ENCODE peak calls at places on chromosomes 11 and 22, in eight cellular contexts. V is astrocyte of the spinal cord; P is AG10803; W is PC-9; N is CD4-positive, CD25-positive, alpha-beta regulatory T cell; K is colonic mucosa; U is heart left ventricle; C is IMR-90. I is an unnamed sample.

GRCh38 chr22:30538280-30538679 is 8.3 kb downstream of the SEC14L6 start:
- DNase-seq in U (no peak), W (no peak), N (no peak), P (peak; percentile 9), V (peak; percentile 23), K (no peak), C (peak; percentile 19), I (peak; percentile 27)

GRCh38 chr11:14500181-14500651 is 605 bp upstream of the COPB1 start:
- DNase-seq in W (peak; percentile 18), N (peak; percentile 51), P (peak; percentile 46), U (no peak), K (peak; percentile 74), C (peak; percentile 68), V (peak; percentile 74), I (peak; percentile 59)

GRCh38 chr11:57496109-57496820 is 19.2 kb downstream of the SLC43A1 start:
- DNase-seq in U (no peak), P (no peak), C (no peak), W (no peak), K (no peak), N (no peak), V (no peak), I (no peak)

GRCh38 chr11:8773125-8773524 is 90.5 kb downstream of the RPL27A start:
- DNase-seq in U (no peak), N (no peak), W (no peak), K (no peak), P (no peak), C (no peak), V (no peak), I (no peak)

GRCh38 chr11:133784359-133784758 is 61.0 kb downstream of the SPATA19 start:
- DNase-seq in V (no peak), P (no peak), C (no peak), K (no peak), U (no peak), W (no peak), N (no peak), I (no peak)

GRCh38 chr22:36913431-36914382 is at the start of gene CSF2RB:
- DNase-seq in P (no peak), C (no peak), K (peak; percentile 32), N (no peak), W (no peak), V (no peak), U (peak; percentile 76), I (peak; percentile 15)

GRCh38 chr11:94934362-94934761 is 39.0 kb downstream of the CWC15 start:
- DNase-seq in V (peak; percentile 78), U (no peak), P (peak; percentile 70), W (no peak), C (peak; percentile 65), N (no peak), K (no peak), I (peak; percentile 62)

GRCh38 chr11:121024989-121025388 is 1.1 kb downstream of the TBCEL start:
- DNase-seq in K (no peak), C (peak; percentile 9), U (no peak), W (no peak), N (no peak), V (no peak), P (peak; percentile 42), I (peak; percentile 38)

GRCh38 chr11:73939096-73939495 is 11.7 kb upstream of the DNAJB13 start:
- DNase-seq in W (no peak), V (peak; percentile 7), P (peak; percentile 24), K (no peak), N (no peak), U (no peak), C (no peak), I (no peak)

GRCh38 chr11:131977854-131978253 is 607.4 kb downstream of the NTM start:
- DNase-seq in W (no peak), K (no peak), P (peak; percentile 78), N (no peak), U (no peak), V (peak; percentile 68), C (peak; percentile 77), I (peak; percentile 78)

GRCh38 chr22:18000441-18001039 is 23.8 kb downstream of the MICAL3 start:
- DNase-seq in V (no peak), N (peak; percentile 32), P (no peak), C (no peak), K (peak; percentile 39), U (peak; percentile 60), W (peak; percentile 9), I (peak; percentile 33)

GRCh38 chr11:94199367-94200130 is 70.9 kb downstream of the PANX1 start:
- DNase-seq in C (peak; percentile 29), U (no peak), N (no peak), P (peak; percentile 40), K (no peak), W (no peak), V (no peak), I (no peak)

GRCh38 chr11:15969281-15969680 is 387.1 kb downstream of the SOX6 start:
- DNase-seq in W (peak; percentile 35), C (peak; percentile 93), U (no peak), P (peak; percentile 73), V (peak; percentile 83), K (peak; percentile 43), N (no peak), I (peak; percentile 93)

GRCh38 chr11:24574461-24574860 is 77.6 kb downstream of the LUZP2 start:
- DNase-seq in P (no peak), K (no peak), W (no peak), U (no peak), C (peak; percentile 25), V (peak; percentile 14), N (no peak), I (peak; percentile 17)

GRCh38 chr11:63404536-63404935 is 35.0 kb downstream of the SLC22A9 start:
- DNase-seq in V (no peak), W (no peak), P (no peak), C (no peak), K (no peak), N (no peak), U (no peak), I (no peak)

GRCh38 chr22:17870408-17870807 is 96.1 kb upstream of the BID start:
- DNase-seq in V (no peak), K (no peak), C (no peak), P (no peak), N (no peak), U (no peak), W (no peak), I (no peak)

GRCh38 chr22:48653929-48654328 is 1173.7 kb downstream of the BRD1 start:
- DNase-seq in P (no peak), V (no peak), W (no peak), C (no peak), N (no peak), K (no peak), U (no peak), I (no peak)

GRCh38 chr11:10592331-10592730 is 23.9 kb upstream of the LYVE1 start:
- DNase-seq in N (no peak), W (no peak), V (peak; percentile 91), P (peak; percentile 95), C (peak; percentile 96), K (no peak), U (no peak), I (peak; percentile 95)

DNA sequence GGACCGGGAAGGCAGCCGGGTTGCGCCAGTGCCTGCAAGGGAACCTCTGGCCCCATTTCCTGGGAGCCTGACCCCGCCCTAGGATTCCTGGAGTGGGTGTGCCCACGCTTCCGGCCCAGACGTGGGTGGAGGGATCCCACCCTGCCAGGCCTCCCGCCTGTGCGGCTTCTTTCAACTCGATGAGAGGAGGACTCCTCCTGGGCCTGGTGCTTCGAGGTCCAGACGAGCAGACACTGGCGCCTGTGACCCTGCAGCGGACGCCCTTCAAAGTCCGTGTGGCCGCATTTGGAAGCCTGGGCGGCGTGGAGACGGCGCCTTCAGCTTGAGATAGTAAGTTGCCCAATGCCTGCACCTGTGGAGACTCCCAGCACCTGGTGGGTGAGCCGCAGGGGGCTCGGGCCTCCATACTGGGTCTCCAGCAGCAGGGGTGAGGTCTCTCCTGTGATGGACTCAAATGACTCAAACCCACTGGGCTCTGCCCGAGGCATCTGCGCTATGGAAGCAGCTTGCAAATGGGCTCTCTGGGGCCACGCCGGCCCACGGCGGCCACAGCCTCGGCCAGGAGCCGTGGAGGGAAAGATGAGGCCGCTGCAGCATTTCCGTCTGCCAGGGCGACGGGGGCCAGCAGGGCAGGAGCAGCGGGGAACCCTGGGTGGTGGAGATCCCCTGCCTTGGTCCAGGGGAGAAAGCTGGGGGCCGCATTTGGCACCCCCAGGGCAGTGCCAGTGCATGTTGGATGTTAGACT is 64.3 kb upstream of the PPARA start:
- DNase-seq in W (peak; percentile 93), N (no peak), P (peak; percentile 94), K (peak; percentile 92), U (peak; percentile 87), V (no peak), C (no peak), I (peak; percentile 69)
- H3K4me3 ChIP-seq in W (peak overlapping the region; percentile 28), N (no peak overlapping the region), P (peak overlapping the region; percentile 98), K (no peak overlapping the region), U (peak overlapping the region; percentile 42), V (peak overlapping the region; percentile 86), C (no peak overlapping the region), I (peak overlapping the region; percentile 3)

DNA sequence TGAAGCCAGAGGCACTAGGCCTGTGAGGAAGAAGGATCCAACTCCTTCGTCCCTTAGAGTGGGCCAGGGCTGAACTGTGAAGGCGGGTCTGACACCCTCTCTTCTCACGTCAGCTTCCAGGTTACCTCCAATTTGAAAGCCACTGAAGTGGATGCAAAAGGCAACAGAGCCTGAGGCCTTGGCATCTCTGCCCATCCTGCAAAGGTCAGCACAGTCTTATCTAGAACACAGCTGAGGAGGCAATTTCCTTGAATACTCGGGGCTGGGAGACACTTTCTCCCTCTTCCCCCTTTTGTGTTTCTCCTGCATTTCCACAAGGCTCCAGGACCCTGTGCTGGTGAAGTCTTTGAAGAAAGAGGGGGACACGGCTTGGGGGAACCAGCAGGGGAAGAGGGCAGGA is 91.6 kb upstream of the PAX6 start:
- DNase-seq in V (no peak), K (no peak), W (no peak), P (no peak), N (no peak), C (no peak), U (no peak), I (no peak)
- H3K4me3 ChIP-seq in V (no peak overlapping the region), K (no peak overlapping the region), W (no peak overlapping the region), P (no peak overlapping the region), N (no peak overlapping the region), C (no peak overlapping the region), U (no peak overlapping the region), I (no peak overlapping the region)

GRCh38 chr11:125166347-125166841 is 1.8 kb downstream of the PKNOX2 start:
- DNase-seq in K (no peak), C (no peak), U (no peak), W (no peak), N (no peak), V (peak; percentile 24), P (no peak), I (peak; percentile 44)
- H3K4me3 ChIP-seq in K (peak overlapping the region; percentile 49), C (peak overlapping the region; percentile 65), U (peak overlapping the region; percentile 74), W (no peak overlapping the region), N (no peak overlapping the region), V (peak overlapping the region; percentile 68), P (no peak overlapping the region), I (peak overlapping the region; percentile 63)

GRCh38 chr11:33733978-33734377 is 2.2 kb downstream of the CD59 start:
- DNase-seq in K (no peak), N (no peak), C (no peak), W (no peak), V (no peak), P (no peak), U (no peak), I (no peak)

GRCh38 chr11:33734441-33735165 is 1.6 kb downstream of the CD59 start:
- DNase-seq in K (peak; percentile 69), V (peak; percentile 77), W (no peak), C (no peak), U (no peak), P (peak; percentile 62), N (no peak), I (peak; percentile 66)

GRCh38 chr11:33735166-33735425 is 1.1 kb downstream of the CD59 start:
- DNase-seq in N (no peak), K (peak; percentile 43), W (no peak), C (no peak), V (no peak), U (no peak), P (no peak), I (no peak)

GRCh38 chr11:33736148-33736809 is at the start of gene CD59:
- DNase-seq in C (peak; percentile 88), W (peak; percentile 98), U (peak; percentile 98), K (peak; percentile 98), N (peak; percentile 89), V (peak; percentile 92), P (peak; percentile 91), I (peak; percentile 93)

GRCh38 chr11:33735426-33736147 is 636 bp downstream of the CD59 start:
- DNase-seq in N (peak; percentile 34), U (peak; percentile 72), V (peak; percentile 33), W (no peak), P (peak; percentile 28), C (no peak), K (peak; percentile 71), I (peak; percentile 42)
- H3K4me3 ChIP-seq in N (peak overlapping the region; percentile 97), U (peak overlapping the region; percentile 96), V (peak overlapping the region; percentile 87), W (peak overlapping the region; percentile 69), P (peak overlapping the region; percentile 83), C (peak overlapping the region; percentile 77), K (peak overlapping the region; percentile 90), I (peak overlapping the region; percentile 94)

I was measured in cardiac fibroblast.